ENCODE peak calls at places on chromosomes 5 and 9, in six cellular contexts. One of them, this sample, is unnamed.

GRCh38 chr5:95956900-95957293 is 4.8 kb downstream of the ELL2 start:
- DNase-seq in NCI-H510A treated with DMSO at 0.1 percent for 48 hours: no peak
- DNase-seq in T-cell: no peak
- DNase-seq in NCI-H524 treated with DMSO at 0.1 percent for 48 hours: no peak
- DNase-seq in cardiac muscle cell: no peak
- DNase-seq in G401: no peak
- DNase-seq in this sample: no peak

GRCh38 chr9:128254855-128255759 is 20.7 kb downstream of the GOLGA2 start:
- DNase-seq in NCI-H524 treated with DMSO at 0.1 percent for 48 hours: no peak
- DNase-seq in cardiac muscle cell: peak; percentile 59
- DNase-seq in G401: peak; percentile 76
- DNase-seq in NCI-H510A treated with DMSO at 0.1 percent for 48 hours: peak; percentile 21
- DNase-seq in T-cell: peak; percentile 27
- DNase-seq in this sample: peak; percentile 64

GRCh38 chr5:172658869-172659513 is 17.9 kb downstream of the NEURL1B start:
- DNase-seq in T-cell: no peak
- DNase-seq in cardiac muscle cell: no peak
- DNase-seq in G401: no peak
- DNase-seq in NCI-H510A treated with DMSO at 0.1 percent for 48 hours: no peak
- DNase-seq in NCI-H524 treated with DMSO at 0.1 percent for 48 hours: no peak
- DNase-seq in this sample: peak; percentile 83

GRCh38 chr9:136090768-136091581 is 4.1 kb downstream of the NACC2 start:
- DNase-seq in T-cell: no peak
- DNase-seq in NCI-H524 treated with DMSO at 0.1 percent for 48 hours: no peak
- DNase-seq in cardiac muscle cell: no peak
- DNase-seq in G401: no peak
- DNase-seq in NCI-H510A treated with DMSO at 0.1 percent for 48 hours: no peak
- DNase-seq in this sample: no peak

GRCh38 chr5:150299571-150300327 is 3.0 kb downstream of the ARSI start:
- DNase-seq in cardiac muscle cell: peak; percentile 50
- DNase-seq in G401: no peak
- DNase-seq in NCI-H524 treated with DMSO at 0.1 percent for 48 hours: no peak
- DNase-seq in NCI-H510A treated with DMSO at 0.1 percent for 48 hours: no peak
- DNase-seq in T-cell: no peak
- DNase-seq in this sample: no peak

GRCh38 chr5:73626814-73627313 is 868 bp downstream of the ARHGEF28 start:
- DNase-seq in cardiac muscle cell: no peak
- DNase-seq in G401: no peak
- DNase-seq in T-cell: no peak
- DNase-seq in NCI-H510A treated with DMSO at 0.1 percent for 48 hours: no peak
- DNase-seq in NCI-H524 treated with DMSO at 0.1 percent for 48 hours: no peak
- DNase-seq in this sample: no peak

GRCh38 chr5:54344653-54345052 is 34.3 kb upstream of the ARL15 start:
- DNase-seq in T-cell: no peak
- DNase-seq in cardiac muscle cell: no peak
- DNase-seq in G401: no peak
- DNase-seq in NCI-H510A treated with DMSO at 0.1 percent for 48 hours: no peak
- DNase-seq in NCI-H524 treated with DMSO at 0.1 percent for 48 hours: no peak
- DNase-seq in this sample: no peak

GRCh38 chr9:133207540-133208170 is 1.4 kb downstream of the OBP2B start:
- DNase-seq in G401: no peak
- DNase-seq in NCI-H524 treated with DMSO at 0.1 percent for 48 hours: no peak
- DNase-seq in NCI-H510A treated with DMSO at 0.1 percent for 48 hours: no peak
- DNase-seq in T-cell: no peak
- DNase-seq in cardiac muscle cell: no peak
- DNase-seq in this sample: no peak

GRCh38 chr9:109968332-109968657 is 188.3 kb downstream of the PALM2AKAP2 start:
- DNase-seq in cardiac muscle cell: no peak
- DNase-seq in T-cell: no peak
- DNase-seq in NCI-H510A treated with DMSO at 0.1 percent for 48 hours: no peak
- DNase-seq in NCI-H524 treated with DMSO at 0.1 percent for 48 hours: no peak
- DNase-seq in G401: no peak
- DNase-seq in this sample: no peak

GRCh38 chr5:172699999-172700685 is 59.1 kb downstream of the NEURL1B start:
- DNase-seq in G401: no peak
- DNase-seq in T-cell: no peak
- DNase-seq in NCI-H524 treated with DMSO at 0.1 percent for 48 hours: peak; percentile 19
- DNase-seq in NCI-H510A treated with DMSO at 0.1 percent for 48 hours: peak; percentile 49
- DNase-seq in cardiac muscle cell: no peak
- DNase-seq in this sample: no peak

GRCh38 chr9:137053944-137054931 is at the start of gene ENTPD2:
- DNase-seq in NCI-H510A treated with DMSO at 0.1 percent for 48 hours: peak; percentile 42
- DNase-seq in T-cell: no peak
- DNase-seq in cardiac muscle cell: no peak
- DNase-seq in G401: peak; percentile 33
- DNase-seq in NCI-H524 treated with DMSO at 0.1 percent for 48 hours: no peak
- DNase-seq in this sample: peak; percentile 86

GRCh38 chr9:22457448-22457847 is 10.8 kb downstream of the DMRTA1 start:
- DNase-seq in T-cell: no peak
- DNase-seq in NCI-H510A treated with DMSO at 0.1 percent for 48 hours: no peak
- DNase-seq in G401: no peak
- DNase-seq in cardiac muscle cell: no peak
- DNase-seq in NCI-H524 treated with DMSO at 0.1 percent for 48 hours: no peak
- DNase-seq in this sample: no peak

GRCh38 chr5:166369326-166369725 is 1922.1 kb upstream of the WWC1 start:
- DNase-seq in NCI-H510A treated with DMSO at 0.1 percent for 48 hours: no peak
- DNase-seq in T-cell: no peak
- DNase-seq in cardiac muscle cell: peak; percentile 20
- DNase-seq in NCI-H524 treated with DMSO at 0.1 percent for 48 hours: peak; percentile 62
- DNase-seq in G401: no peak
- DNase-seq in this sample: no peak

GRCh38 chr5:180142008-180142803 is 66.8 kb downstream of the RASGEF1C start:
- DNase-seq in NCI-H524 treated with DMSO at 0.1 percent for 48 hours: peak; percentile 20
- DNase-seq in NCI-H510A treated with DMSO at 0.1 percent for 48 hours: no peak
- DNase-seq in G401: peak; percentile 75
- DNase-seq in T-cell: no peak
- DNase-seq in cardiac muscle cell: no peak
- DNase-seq in this sample: peak; percentile 12